ENCODE peak calls at places on chromosomes 2 and 18, in eight cellular contexts. G is midbrain; P is type B pancreatic cell; A is hepatic stellate cell; C is smooth muscle cell of the brain vasculature; D is caudate nucleus; W is AG20443; Y is activated CD8-positive, alpha-beta memory T cell treated with anti-CD3 and anti-CD28 coated beads for 24 hours. I is an unnamed sample.

GRCh38 chr2:28748176-28748575 is 3.5 kb upstream of the PPP1CB start:
- DNase-seq in G (no peak), P (no peak), A (no peak), C (no peak), D (no peak), W (no peak), Y (no peak), I (no peak)

GRCh38 chr2:68736086-68736485 is 1.5 kb downstream of the ARHGAP25 start:
- DNase-seq in G (no peak), P (no peak), A (no peak), C (no peak), D (no peak), W (no peak), Y (no peak), I (no peak)

GRCh38 chr2:241796610-241797138 is 12.3 kb upstream of the NEU4 start:
- DNase-seq in G (no peak), P (peak), A (no peak), C (no peak), D (no peak), W (no peak), Y (no peak), I (no peak)

GRCh38 chr2:187689372-187689771 is 135.1 kb upstream of the TFPI start:
- DNase-seq in G (no peak), P (no peak), A (peak), C (no peak), D (no peak), W (no peak), Y (no peak), I (no peak)

GRCh38 chr2:98634406-98635092 is 26.2 kb downstream of the UNC50 start:
- DNase-seq in G (no peak), P (no peak), A (no peak), C (no peak), D (no peak), W (no peak), Y (peak), I (peak)

GRCh38 chr2:17539993-17540812 is at the start of gene VSNL1:
- DNase-seq in G (peak), P (peak), A (peak), C (peak), D (peak), W (peak), Y (no peak), I (no peak)

GRCh38 chr2:128625421-128625820 is 306.8 kb upstream of the HS6ST1 start:
- DNase-seq in G (no peak), P (no peak), A (no peak), C (no peak), D (no peak), W (no peak), Y (no peak), I (no peak)

GRCh38 chr18:47931707-47932103 is 1.2 kb upstream of the SMAD2 start:
- DNase-seq in G (no peak), P (no peak), A (no peak), C (no peak), D (no peak), W (no peak), Y (peak), I (no peak)

GRCh38 chr2:130391872-130392670 is 36.2 kb downstream of the PTPN18 start:
- DNase-seq in G (peak), P (no peak), A (no peak), C (no peak), D (no peak), W (peak), Y (no peak), I (no peak)

GRCh38 chr2:13193900-13194299 is 477.2 kb downstream of the TRIB2 start:
- DNase-seq in G (peak), P (no peak), A (peak), C (peak), D (no peak), W (peak), Y (no peak), I (no peak)

GRCh38 chr2:28359222-28360065 is 33.2 kb upstream of the FOSL2 start:
- DNase-seq in G (no peak), P (no peak), A (peak), C (no peak), D (no peak), W (no peak), Y (peak), I (peak)

GRCh38 chr18:49967914-49968313 is 154.6 kb upstream of the ACAA2 start:
- DNase-seq in G (no peak), P (no peak), A (no peak), C (no peak), D (no peak), W (no peak), Y (no peak), I (no peak)

GRCh38 chr2:240369725-240370585 is 65.5 kb upstream of the GPC1 start:
- DNase-seq in G (peak), P (no peak), A (peak), C (peak), D (peak), W (peak), Y (no peak), I (no peak)

GRCh38 chr18:52617931-52618330 is 277.9 kb downstream of the DCC start:
- DNase-seq in G (no peak), P (no peak), A (peak), C (no peak), D (no peak), W (no peak), Y (no peak), I (no peak)

GRCh38 chr2:85457877-85458316 is 39.4 kb downstream of the SH2D6 start:
- DNase-seq in G (no peak), P (no peak), A (no peak), C (no peak), D (peak), W (peak), Y (no peak), I (no peak)

GRCh38 chr18:77223221-77223639 is 26.4 kb upstream of the GALR1 start:
- DNase-seq in G (no peak), P (no peak), A (no peak), C (no peak), D (no peak), W (no peak), Y (peak), I (no peak)

GRCh38 chr18:8188196-8188595 is 421.0 kb upstream of the RAB12 start:
- DNase-seq in G (no peak), P (no peak), A (peak), C (no peak), D (no peak), W (no peak), Y (no peak), I (no peak)

GRCh38 chr18:71370095-71370494 is 1081.2 kb downstream of the SOCS6 start:
- DNase-seq in G (no peak), P (no peak), A (no peak), C (no peak), D (no peak), W (no peak), Y (no peak), I (no peak)

GRCh38 chr18:63697261-63697660 is 5.5 kb upstream of the SERPINB11 start:
- DNase-seq in G (no peak), P (no peak), A (no peak), C (no peak), D (no peak), W (no peak), Y (no peak), I (no peak)

GRCh38 chr2:55718165-55719008 is 24.7 kb upstream of the PNPT1 start:
- DNase-seq in G (peak), P (no peak), A (peak), C (peak), D (peak), W (peak), Y (no peak), I (no peak)

GRCh38 chr2:137689549-137689948 is 274.7 kb upstream of the HNMT start:
- DNase-seq in G (no peak), P (no peak), A (no peak), C (no peak), D (no peak), W (no peak), Y (no peak), I (no peak)

GRCh38 chr2:219404954-219405353 is 13.2 kb upstream of the DES start:
- DNase-seq in G (no peak), P (no peak), A (no peak), C (no peak), D (no peak), W (no peak), Y (no peak), I (no peak)

GRCh38 chr18:44079602-44080001 is 601.1 kb upstream of the SETBP1 start:
- DNase-seq in G (no peak), P (no peak), A (no peak), C (no peak), D (no peak), W (no peak), Y (no peak), I (no peak)

GRCh38 chr18:1680108-1680507 is 775.4 kb downstream of the ADCYAP1 start:
- DNase-seq in G (no peak), P (no peak), A (no peak), C (no peak), D (no peak), W (no peak), Y (no peak), I (no peak)

GRCh38 chr2:237056271-237056875 is 29.3 kb upstream of the COPS8 start:
- DNase-seq in G (no peak), P (no peak), A (no peak), C (no peak), D (no peak), W (no peak), Y (no peak), I (no peak)

GRCh38 chr2:38398739-38399138 is 21.7 kb upstream of the ATL2 start:
- DNase-seq in G (no peak), P (no peak), A (no peak), C (no peak), D (no peak), W (no peak), Y (no peak), I (no peak)

GRCh38 chr2:26172189-26172865 is 561 bp upstream of the GAREM2 start:
- DNase-seq in G (no peak), P (no peak), A (no peak), C (no peak), D (no peak), W (no peak), Y (peak), I (no peak)

GRCh38 chr18:9296233-9297006 is 38.2 kb upstream of the TWSG1 start:
- DNase-seq in G (no peak), P (no peak), A (no peak), C (no peak), D (no peak), W (no peak), Y (no peak), I (no peak)

GRCh38 chr2:45300026-45300750 is 290.9 kb upstream of the SIX2 start:
- DNase-seq in G (no peak), P (no peak), A (no peak), C (no peak), D (no peak), W (no peak), Y (no peak), I (no peak)